ENCODE peak calls at places on chromosomes 5 and 9, in six cellular contexts. N, R, I, U, T and S are unnamed samples.

GRCh38 chr9:124133752-124134151 is 122.2 kb downstream of the LHX2 start:
- DNase-seq in N (no peak), R (peak; percentile 60), I (peak; percentile 29), U (peak; percentile 53), T (no peak), S (peak; percentile 43)

GRCh38 chr5:1514027-1514818 is 9.5 kb downstream of the LPCAT1 start:
- DNase-seq in N (peak; percentile 38), R (no peak), I (no peak), U (no peak), T (no peak), S (no peak)

GRCh38 chr5:170813231-170813630 is 29.7 kb downstream of the GABRP start:
- DNase-seq in N (no peak), R (no peak), I (no peak), U (no peak), T (no peak), S (no peak)

GRCh38 chr5:42949348-42950090 is 90.6 kb downstream of the ANXA2R start:
- DNase-seq in N (no peak), R (peak; percentile 82), I (peak; percentile 87), U (peak; percentile 82), T (peak; percentile 41), S (no peak)

GRCh38 chr9:72772641-72773040 is 180.2 kb downstream of the ALDH1A1 start:
- DNase-seq in N (no peak), R (no peak), I (peak; percentile 68), U (no peak), T (no peak), S (no peak)

GRCh38 chr9:130830199-130830598 is 4.9 kb upstream of the ABL1 start:
- DNase-seq in N (no peak), R (no peak), I (no peak), U (no peak), T (no peak), S (no peak)

GRCh38 chr5:128213340-128213739 is 129.8 kb downstream of the SLC12A2 start:
- DNase-seq in N (peak; percentile 69), R (no peak), I (peak; percentile 58), U (peak; percentile 68), T (peak; percentile 77), S (peak; percentile 78)

GRCh38 chr5:138580777-138581176 is 5.6 kb upstream of the HSPA9 start:
- DNase-seq in N (no peak), R (no peak), I (no peak), U (no peak), T (no peak), S (no peak)

GRCh38 chr5:56561-57290 is 35.2 kb upstream of the PLEKHG4B start:
- DNase-seq in N (peak; percentile 62), R (no peak), I (peak; percentile 49), U (peak; percentile 20), T (peak; percentile 68), S (peak; percentile 68)

GRCh38 chr5:128553747-128554146 is 15.7 kb upstream of the FBN2 start:
- DNase-seq in N (no peak), R (no peak), I (no peak), U (no peak), T (no peak), S (no peak)

GRCh38 chr5:88669314-88669713 is 213.7 kb downstream of the MEF2C start:
- DNase-seq in N (no peak), R (no peak), I (peak; percentile 71), U (no peak), T (no peak), S (no peak)

GRCh38 chr5:167451091-167451490 is 840.4 kb upstream of the WWC1 start:
- DNase-seq in N (no peak), R (no peak), I (no peak), U (peak; percentile 45), T (no peak), S (no peak)

GRCh38 chr9:136745389-136746218 is 2.7 kb downstream of the LCN6 start:
- DNase-seq in N (no peak), R (no peak), I (no peak), U (no peak), T (no peak), S (no peak)

GRCh38 chr9:72858089-72858912 is 94.6 kb downstream of the ALDH1A1 start:
- DNase-seq in N (no peak), R (no peak), I (peak; percentile 30), U (peak; percentile 28), T (no peak), S (peak; percentile 5)

GRCh38 chr5:157915638-157916037 is 56.7 kb upstream of the CLINT1 start:
- DNase-seq in N (no peak), R (peak; percentile 91), I (peak; percentile 65), U (no peak), T (peak; percentile 26), S (peak; percentile 59)

GRCh38 chr9:125758986-125759811 is 12.0 kb downstream of the PBX3 start:
- DNase-seq in N (no peak), R (peak; percentile 56), I (peak; percentile 25), U (peak; percentile 43), T (no peak), S (no peak)

GRCh38 chr9:129995409-129996160 is 47.4 kb downstream of the FNBP1 start:
- DNase-seq in N (no peak), R (no peak), I (peak; percentile 55), U (peak; percentile 60), T (peak; percentile 88), S (peak; percentile 78)

GRCh38 chr9:120916573-120916972 is 10.0 kb downstream of the TRAF1 start:
- DNase-seq in N (no peak), R (no peak), I (no peak), U (peak; percentile 83), T (peak; percentile 55), S (peak; percentile 68)

GRCh38 chr5:164600166-164600715 is 1094.8 kb downstream of the MAT2B start:
- DNase-seq in N (no peak), R (no peak), I (peak; percentile 23), U (peak; percentile 0), T (peak; percentile 67), S (peak; percentile 84)

GRCh38 chr9:133383438-133383837 is 7.3 kb downstream of the STKLD1 start:
- DNase-seq in N (no peak), R (no peak), I (no peak), U (no peak), T (no peak), S (no peak)

GRCh38 chr9:89746385-89747116 is 141.7 kb downstream of the GADD45G start:
- DNase-seq in N (no peak), R (no peak), I (no peak), U (peak; percentile 46), T (no peak), S (no peak)

GRCh38 chr9:129919283-129919682 is 84.0 kb downstream of the USP20 start:
- DNase-seq in N (no peak), R (no peak), I (no peak), U (no peak), T (no peak), S (no peak)

GRCh38 chr5:78649816-78650561 is 1.4 kb upstream of the LHFPL2 start:
- DNase-seq in N (no peak), R (no peak), I (peak; percentile 81), U (peak; percentile 61), T (no peak), S (no peak)

GRCh38 chr9:110875275-110875674 is 163.0 kb downstream of the LPAR1 start:
- DNase-seq in N (no peak), R (peak; percentile 66), I (no peak), U (no peak), T (no peak), S (no peak)

GRCh38 chr5:173512637-173513435 is 103.6 kb downstream of the BOD1 start:
- DNase-seq in N (no peak), R (no peak), I (no peak), U (peak; percentile 40), T (no peak), S (no peak)

GRCh38 chr5:15993934-15994333 is 185.7 kb downstream of the MARCHF11 start:
- DNase-seq in N (no peak), R (no peak), I (peak; percentile 13), U (peak; percentile 16), T (peak; percentile 14), S (peak; percentile 3)

GRCh38 chr5:15992918-15993317 is 186.7 kb downstream of the MARCHF11 start:
- DNase-seq in N (no peak), R (no peak), I (peak; percentile 82), U (peak; percentile 35), T (peak; percentile 91), S (peak; percentile 58)

GRCh38 chr5:15991586-15991985 is 188.0 kb downstream of the MARCHF11 start:
- DNase-seq in N (no peak), R (no peak), I (no peak), U (no peak), T (no peak), S (no peak)

GRCh38 chr5:15993334-15993733 is 186.3 kb downstream of the MARCHF11 start:
- DNase-seq in N (no peak), R (no peak), I (peak; percentile 75), U (peak; percentile 46), T (peak; percentile 96), S (peak; percentile 69)

GRCh38 chr5:15995206-15996052 is 184.2 kb downstream of the MARCHF11 start:
- DNase-seq in N (no peak), R (no peak), I (peak; percentile 39), U (peak; percentile 49), T (peak; percentile 64), S (peak; percentile 56)
- TF ChIP-seq CTCF in N (peak; percentile 42), R (peak; percentile 45), I (peak; percentile 54), U (peak; percentile 81), T (peak; percentile 72), S (peak; percentile 52)

GRCh38 chr9:97848582-97849237 is 4.3 kb upstream of the FOXE1 start:
- DNase-seq in N (no peak), R (peak; percentile 80), I (no peak), U (no peak), T (no peak), S (no peak)

GRCh38 chr9:97846347-97846746 is 6.7 kb upstream of the FOXE1 start:
- DNase-seq in N (no peak), R (no peak), I (no peak), U (no peak), T (no peak), S (no peak)

GRCh38 chr9:97847474-97848236 is 5.4 kb upstream of the FOXE1 start:
- DNase-seq in N (no peak), R (no peak), I (no peak), U (no peak), T (no peak), S (no peak)

GRCh38 chr9:97849980-97850379 is 3.0 kb upstream of the FOXE1 start:
- DNase-seq in N (no peak), R (no peak), I (no peak), U (no peak), T (no peak), S (no peak)

GRCh38 chr9:97848237-97848581 is 4.8 kb upstream of the FOXE1 start:
- DNase-seq in N (no peak), R (no peak), I (no peak), U (no peak), T (no peak), S (no peak)
- TF ChIP-seq CTCF in N (no peak), R (no peak), I (peak; percentile 14), U (peak; percentile 22), T (peak; percentile 40), S (no peak)

DNA sequence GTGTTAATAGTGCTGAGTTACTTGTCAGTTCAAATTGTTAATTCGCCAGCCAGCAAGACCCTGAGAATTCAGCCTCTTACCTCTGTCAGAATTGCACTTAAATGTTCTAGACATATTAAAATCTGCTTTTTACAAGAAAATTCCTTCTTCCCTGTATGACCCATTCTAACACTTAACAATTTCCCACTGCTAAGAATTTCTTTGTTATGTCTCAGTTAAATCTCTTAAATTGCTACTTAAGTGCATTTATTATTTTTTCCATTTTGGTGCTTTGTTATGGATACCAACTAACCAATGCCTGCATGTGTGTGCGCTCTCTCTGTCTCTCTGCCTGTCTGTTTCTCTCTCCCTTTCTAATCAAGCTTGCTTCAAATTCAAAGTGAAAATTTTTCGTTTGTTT is 44.9 kb downstream of the IZUMO3 start:
- DNase-seq in N (no peak), R (no peak), I (no peak), U (no peak), T (no peak), S (no peak)
- TF ChIP-seq CTCF in N (no peak), R (no peak), I (no peak), U (no peak), T (no peak), S (no peak)

GRCh38 chr9:108444400-108445358 is 411.1 kb downstream of the ACTL7B start:
- DNase-seq in N (no peak), R (no peak), I (peak; percentile 97), U (peak; percentile 97), T (peak; percentile 96), S (peak; percentile 88)
- TF ChIP-seq CTCF in N (no peak), R (no peak), I (no peak), U (no peak), T (no peak), S (no peak)